ENCODE peak calls at places on chromosomes 11 and 22, in nine cellular contexts. One of them, this sample, is unnamed.

GRCh38 chr11:106378513-106379179 is 301.2 kb downstream of the AASDHPPT start:
- DNase-seq in skeletal muscle cell: no peak
- DNase-seq in GM12865: no peak
- DNase-seq in T-helper 9 cell: no peak
- DNase-seq in H7: peak; percentile 2
- DNase-seq in NCI-H2081: no peak
- DNase-seq in nephron progenitor cell: no peak
- DNase-seq in uterus: no peak
- DNase-seq in GM04503: no peak
- DNase-seq in this sample: no peak

GRCh38 chr11:123176785-123177184 is 18.3 kb downstream of the CLMP start:
- DNase-seq in nephron progenitor cell: no peak
- DNase-seq in GM12865: peak; percentile 11
- DNase-seq in uterus: no peak
- DNase-seq in GM04503: no peak
- DNase-seq in NCI-H2081: no peak
- DNase-seq in skeletal muscle cell: no peak
- DNase-seq in H7: no peak
- DNase-seq in T-helper 9 cell: no peak
- DNase-seq in this sample: no peak

GRCh38 chr11:76524919-76525318 is 80.1 kb downstream of the EMSY start:
- DNase-seq in skeletal muscle cell: peak; percentile 31
- DNase-seq in H7: no peak
- DNase-seq in nephron progenitor cell: no peak
- DNase-seq in uterus: no peak
- DNase-seq in T-helper 9 cell: no peak
- DNase-seq in GM12865: no peak
- DNase-seq in NCI-H2081: peak; percentile 76
- DNase-seq in GM04503: peak; percentile 60
- DNase-seq in this sample: no peak

GRCh38 chr11:12900496-12900895 is 108.6 kb upstream of the RASSF10 start:
- DNase-seq in GM04503: peak; percentile 86
- DNase-seq in T-helper 9 cell: no peak
- DNase-seq in uterus: no peak
- DNase-seq in skeletal muscle cell: peak; percentile 79
- DNase-seq in NCI-H2081: no peak
- DNase-seq in GM12865: no peak
- DNase-seq in H7: no peak
- DNase-seq in nephron progenitor cell: no peak
- DNase-seq in this sample: no peak

GRCh38 chr11:44633641-44634040 is 68.2 kb downstream of the CD82 start:
- DNase-seq in NCI-H2081: no peak
- DNase-seq in GM12865: no peak
- DNase-seq in uterus: no peak
- DNase-seq in nephron progenitor cell: no peak
- DNase-seq in skeletal muscle cell: no peak
- DNase-seq in GM04503: no peak
- DNase-seq in H7: peak; percentile 57
- DNase-seq in T-helper 9 cell: no peak
- DNase-seq in this sample: no peak

GRCh38 chr11:98136357-98136756 is 884.4 kb upstream of the CNTN5 start:
- DNase-seq in uterus: no peak
- DNase-seq in GM04503: no peak
- DNase-seq in skeletal muscle cell: no peak
- DNase-seq in nephron progenitor cell: no peak
- DNase-seq in H7: no peak
- DNase-seq in GM12865: no peak
- DNase-seq in T-helper 9 cell: no peak
- DNase-seq in NCI-H2081: no peak
- DNase-seq in this sample: no peak

GRCh38 chr11:62402994-62403393 is 15.8 kb upstream of the SCGB1A1 start:
- DNase-seq in GM04503: no peak
- DNase-seq in skeletal muscle cell: no peak
- DNase-seq in T-helper 9 cell: no peak
- DNase-seq in NCI-H2081: no peak
- DNase-seq in GM12865: no peak
- DNase-seq in nephron progenitor cell: no peak
- DNase-seq in uterus: no peak
- DNase-seq in H7: no peak
- DNase-seq in this sample: no peak

GRCh38 chr22:46936378-46936916 is 174.0 kb downstream of the TBC1D22A start:
- DNase-seq in nephron progenitor cell: no peak
- DNase-seq in GM04503: peak; percentile 20
- DNase-seq in H7: no peak
- DNase-seq in T-helper 9 cell: no peak
- DNase-seq in uterus: no peak
- DNase-seq in NCI-H2081: peak; percentile 2
- DNase-seq in skeletal muscle cell: no peak
- DNase-seq in GM12865: no peak
- DNase-seq in this sample: no peak

GRCh38 chr11:88535916-88536547 is 198.5 kb upstream of the CTSC start:
- DNase-seq in T-helper 9 cell: no peak
- DNase-seq in GM12865: peak; percentile 50
- DNase-seq in nephron progenitor cell: no peak
- DNase-seq in H7: no peak
- DNase-seq in GM04503: peak; percentile 81
- DNase-seq in uterus: no peak
- DNase-seq in NCI-H2081: peak; percentile 24
- DNase-seq in skeletal muscle cell: peak; percentile 72
- DNase-seq in this sample: peak; percentile 45

GRCh38 chr11:7564803-7565202 is 51.0 kb downstream of the PPFIBP2 start:
- DNase-seq in GM04503: no peak
- DNase-seq in nephron progenitor cell: no peak
- DNase-seq in GM12865: no peak
- DNase-seq in skeletal muscle cell: no peak
- DNase-seq in T-helper 9 cell: no peak
- DNase-seq in H7: no peak
- DNase-seq in uterus: no peak
- DNase-seq in NCI-H2081: no peak
- DNase-seq in this sample: no peak

GRCh38 chr11:75554258-75555022 is 7.6 kb upstream of the SERPINH1 start:
- DNase-seq in GM04503: peak; percentile 97
- DNase-seq in T-helper 9 cell: no peak
- DNase-seq in H7: peak; percentile 96
- DNase-seq in GM12865: no peak
- DNase-seq in uterus: peak; percentile 99
- DNase-seq in nephron progenitor cell: peak; percentile 63
- DNase-seq in skeletal muscle cell: peak; percentile 100
- DNase-seq in NCI-H2081: peak; percentile 12
- DNase-seq in this sample: peak; percentile 99

GRCh38 chr11:130549393-130549999 is 101.1 kb downstream of the ADAMTS15 start:
- DNase-seq in GM04503: no peak
- DNase-seq in skeletal muscle cell: no peak
- DNase-seq in GM12865: no peak
- DNase-seq in uterus: no peak
- DNase-seq in nephron progenitor cell: no peak
- DNase-seq in T-helper 9 cell: no peak
- DNase-seq in H7: no peak
- DNase-seq in NCI-H2081: no peak
- DNase-seq in this sample: no peak

GRCh38 chr11:118820412-118821357 is 29.7 kb upstream of the DDX6 start:
- DNase-seq in GM12865: peak; percentile 97
- DNase-seq in uterus: peak; percentile 24
- DNase-seq in T-helper 9 cell: no peak
- DNase-seq in GM04503: no peak
- DNase-seq in skeletal muscle cell: no peak
- DNase-seq in nephron progenitor cell: peak; percentile 3
- DNase-seq in NCI-H2081: no peak
- DNase-seq in H7: peak; percentile 65
- DNase-seq in this sample: no peak

GRCh38 chr11:14969922-14970323 is 2.2 kb downstream of the CALCA start:
- DNase-seq in GM12865: peak; percentile 48
- DNase-seq in GM04503: no peak
- DNase-seq in NCI-H2081: no peak
- DNase-seq in T-helper 9 cell: peak; percentile 26
- DNase-seq in nephron progenitor cell: peak; percentile 88
- DNase-seq in H7: peak; percentile 70
- DNase-seq in uterus: no peak
- DNase-seq in skeletal muscle cell: no peak
- DNase-seq in this sample: no peak

GRCh38 chr11:45369294-45369693 is 83.2 kb upstream of the SYT13 start:
- DNase-seq in uterus: no peak
- DNase-seq in T-helper 9 cell: no peak
- DNase-seq in GM12865: no peak
- DNase-seq in skeletal muscle cell: no peak
- DNase-seq in GM04503: no peak
- DNase-seq in H7: no peak
- DNase-seq in nephron progenitor cell: no peak
- DNase-seq in NCI-H2081: no peak
- DNase-seq in this sample: no peak

GRCh38 chr11:47611240-47611863 is 17.1 kb upstream of the C1QTNF4 start:
- DNase-seq in NCI-H2081: no peak
- DNase-seq in GM04503: no peak
- DNase-seq in nephron progenitor cell: no peak
- DNase-seq in H7: no peak
- DNase-seq in skeletal muscle cell: no peak
- DNase-seq in T-helper 9 cell: no peak
- DNase-seq in GM12865: peak; percentile 54
- DNase-seq in uterus: no peak
- DNase-seq in this sample: no peak

GRCh38 chr11:110797453-110797852 is 85.2 kb upstream of the ARHGAP20 start:
- DNase-seq in GM04503: no peak
- DNase-seq in T-helper 9 cell: no peak
- DNase-seq in skeletal muscle cell: no peak
- DNase-seq in GM12865: peak; percentile 78
- DNase-seq in NCI-H2081: no peak
- DNase-seq in H7: no peak
- DNase-seq in uterus: no peak
- DNase-seq in nephron progenitor cell: no peak
- DNase-seq in this sample: no peak

GRCh38 chr11:69010964-69011623 is 2.0 kb downstream of the MRGPRF start:
- DNase-seq in GM12865: no peak
- DNase-seq in H7: peak; percentile 99
- DNase-seq in T-helper 9 cell: no peak
- DNase-seq in NCI-H2081: peak; percentile 46
- DNase-seq in uterus: peak; percentile 89
- DNase-seq in nephron progenitor cell: peak; percentile 80
- DNase-seq in GM04503: no peak
- DNase-seq in skeletal muscle cell: no peak
- DNase-seq in this sample: no peak